ENCODE peak calls at places on chromosomes 4 and X, in nine cellular contexts. M, N, D, W, U, Z, A, K and I are unnamed samples.

GRCh38 chr4:82447886-82448285 is 17.5 kb downstream of the ENOPH1 start:
- DNase-seq in A (no peak), W (no peak), D (no peak), M (no peak), K (no peak), Z (no peak), U (no peak), N (no peak), I (no peak)

GRCh38 chr4:52560844-52561280 is 98.2 kb downstream of the USP46 start:
- DNase-seq in M (no peak), U (no peak), D (no peak), N (no peak), W (no peak), A (no peak), Z (no peak), K (no peak), I (peak; percentile 84)

GRCh38 chr4:108109997-108110416 is 58.7 kb downstream of the LEF1 start:
- DNase-seq in N (no peak), D (no peak), K (no peak), M (no peak), W (no peak), Z (no peak), A (no peak), U (no peak), I (no peak)

GRCh38 chrX:101595739-101596419 is 21.9 kb downstream of the ARMCX6 start:
- DNase-seq in K (no peak), M (no peak), A (peak; percentile 19), N (no peak), W (peak; percentile 60), D (no peak), Z (peak; percentile 72), U (no peak), I (peak; percentile 83)

GRCh38 chr4:124666496-124666895 is 46.0 kb downstream of the ANKRD50 start:
- DNase-seq in D (no peak), N (no peak), Z (no peak), U (no peak), W (no peak), A (no peak), K (no peak), M (no peak), I (no peak)

GRCh38 chr4:143251781-143252180 is 67.1 kb downstream of the USP38 start:
- DNase-seq in A (no peak), Z (no peak), D (no peak), M (no peak), W (no peak), U (no peak), N (no peak), K (no peak), I (peak; percentile 55)

GRCh38 chrX:101658661-101659477 is 781 bp downstream of the ARMCX2 start:
- DNase-seq in N (peak; percentile 88), W (peak; percentile 79), A (peak; percentile 33), U (peak; percentile 69), Z (peak; percentile 24), K (peak; percentile 73), M (peak; percentile 86), D (peak; percentile 83), I (peak; percentile 40)

GRCh38 chrX:14209034-14209433 is 179.3 kb upstream of the GEMIN8 start:
- DNase-seq in K (no peak), A (no peak), Z (peak; percentile 57), U (no peak), M (no peak), W (no peak), D (no peak), N (no peak), I (no peak)

GRCh38 chr4:52051615-52052474 is 741 bp downstream of the SPATA18 start:
- DNase-seq in K (peak; percentile 56), U (peak; percentile 82), M (peak; percentile 87), D (peak; percentile 85), A (peak; percentile 46), N (peak; percentile 80), Z (peak; percentile 74), W (peak; percentile 94), I (peak; percentile 89)

GRCh38 chr4:6617246-6617645 is 23.2 kb upstream of the MRFAP1 start:
- DNase-seq in D (peak; percentile 5), Z (no peak), W (no peak), U (no peak), A (no peak), N (peak; percentile 40), K (no peak), M (no peak), I (no peak)

GRCh38 chr4:76696109-76696508 is 201.8 kb downstream of the SOWAHB start:
- DNase-seq in M (peak; percentile 62), W (peak; percentile 98), K (no peak), Z (no peak), N (no peak), U (no peak), A (no peak), D (peak; percentile 59), I (peak; percentile 38)

GRCh38 chr4:8135666-8136065 is 22.9 kb downstream of the ABLIM2 start:
- DNase-seq in W (no peak), M (no peak), K (no peak), U (no peak), Z (no peak), N (no peak), D (no peak), A (no peak), I (no peak)

GRCh38 chr4:99811850-99812249 is 4.8 kb upstream of the DAPP1 start:
- DNase-seq in M (no peak), K (no peak), W (peak; percentile 59), A (peak; percentile 14), D (no peak), Z (peak; percentile 21), U (no peak), N (no peak), I (peak; percentile 3)

GRCh38 chrX:106791495-106791894 is 11.0 kb upstream of the TBC1D8B start:
- DNase-seq in A (no peak), M (no peak), U (no peak), Z (peak; percentile 16), K (no peak), D (no peak), N (no peak), W (no peak), I (peak; percentile 35)

DNA sequence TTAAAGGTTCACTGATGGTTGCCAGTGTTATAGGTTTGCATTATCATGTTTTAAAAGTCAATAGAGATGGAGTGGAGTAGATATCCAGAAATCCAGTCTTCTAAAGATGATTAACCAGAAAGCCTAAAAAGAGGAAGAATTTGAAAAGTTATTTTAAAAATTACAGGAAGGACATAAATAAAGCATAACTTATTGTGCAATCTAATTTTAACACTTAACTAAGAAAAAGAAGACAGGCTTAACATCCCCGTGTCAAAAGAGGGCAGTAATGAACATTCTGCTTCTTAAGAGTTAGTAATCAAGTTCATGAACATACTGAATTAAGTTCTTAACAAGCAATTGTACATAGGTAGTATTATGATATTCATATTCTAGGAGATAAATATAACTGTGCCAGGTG is 39.3 kb downstream of the ELF2 start:
- DNase-seq in N (no peak), M (no peak), W (no peak), D (no peak), K (no peak), A (no peak), Z (no peak), U (no peak), I (no peak)
- H3K27ac ChIP-seq in N (no peak overlapping the region), M (no peak overlapping the region), W (no peak overlapping the region), D (no peak overlapping the region), K (no peak overlapping the region), A (no peak overlapping the region), Z (no peak overlapping the region), U (no peak overlapping the region), I (no peak overlapping the region)

GRCh38 chr4:139278956-139279722 is 886 bp downstream of the MGARP start:
- DNase-seq in W (peak; percentile 49), A (no peak), K (no peak), Z (no peak), N (no peak), U (no peak), D (no peak), M (no peak), I (peak; percentile 27)
- H3K4me3 ChIP-seq in W (peak overlapping the region; percentile 65), A (no peak overlapping the region), K (peak overlapping the region; percentile 27), Z (peak overlapping the region; percentile 51), N (peak overlapping the region; percentile 56), U (peak overlapping the region; percentile 52), D (peak overlapping the region; percentile 56), M (peak overlapping the region; percentile 47), I (peak overlapping the region; percentile 55)

DNA sequence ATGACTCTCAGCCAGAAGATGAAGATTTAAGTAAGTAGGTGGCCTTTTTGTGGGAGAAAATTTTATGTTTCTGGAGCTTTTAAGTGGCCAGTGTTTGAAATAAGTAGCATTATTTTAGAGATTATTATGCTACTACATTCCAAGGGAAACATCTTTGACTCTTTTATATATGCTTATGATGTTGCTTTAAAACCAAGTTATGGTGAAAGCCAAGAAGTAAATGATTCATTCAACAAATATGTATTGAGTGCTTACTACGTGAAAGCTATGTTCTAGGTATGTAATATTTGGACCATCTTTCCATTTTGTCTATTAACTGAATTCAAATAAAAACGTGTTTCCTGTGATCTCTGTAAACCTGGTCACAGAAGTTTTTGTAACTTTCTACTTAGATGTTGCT is 58.3 kb downstream of the ZFX start:
- DNase-seq in N (no peak), U (no peak), D (no peak), A (no peak), W (no peak), M (no peak), Z (no peak), K (no peak), I (peak; percentile 10)
- H3K27ac ChIP-seq in N (no peak overlapping the region), U (no peak overlapping the region), D (no peak overlapping the region), A (no peak overlapping the region), W (no peak overlapping the region), M (no peak overlapping the region), Z (no peak overlapping the region), K (no peak overlapping the region), I (no peak overlapping the region)

GRCh38 chrX:21947671-21948070 is 7.2 kb downstream of the SMS start:
- DNase-seq in Z (no peak), N (no peak), M (no peak), K (no peak), D (no peak), U (no peak), A (no peak), W (no peak), I (no peak)

GRCh38 chrX:21943460-21944135 is 3.1 kb downstream of the SMS start:
- DNase-seq in W (no peak), M (no peak), U (no peak), Z (no peak), K (no peak), D (no peak), A (peak; percentile 88), N (no peak), I (peak; percentile 89)

GRCh38 chrX:21940356-21940829 is at the start of gene SMS:
- DNase-seq in Z (peak; percentile 82), A (peak; percentile 69), U (peak; percentile 77), W (peak; percentile 60), K (peak; percentile 66), D (peak; percentile 86), M (peak; percentile 85), N (peak; percentile 90), I (peak; percentile 77)

GRCh38 chrX:21946925-21947641 is 6.6 kb downstream of the SMS start:
- DNase-seq in M (no peak), D (no peak), U (no peak), N (no peak), W (peak; percentile 78), Z (no peak), A (peak; percentile 73), K (no peak), I (no peak)

DNA sequence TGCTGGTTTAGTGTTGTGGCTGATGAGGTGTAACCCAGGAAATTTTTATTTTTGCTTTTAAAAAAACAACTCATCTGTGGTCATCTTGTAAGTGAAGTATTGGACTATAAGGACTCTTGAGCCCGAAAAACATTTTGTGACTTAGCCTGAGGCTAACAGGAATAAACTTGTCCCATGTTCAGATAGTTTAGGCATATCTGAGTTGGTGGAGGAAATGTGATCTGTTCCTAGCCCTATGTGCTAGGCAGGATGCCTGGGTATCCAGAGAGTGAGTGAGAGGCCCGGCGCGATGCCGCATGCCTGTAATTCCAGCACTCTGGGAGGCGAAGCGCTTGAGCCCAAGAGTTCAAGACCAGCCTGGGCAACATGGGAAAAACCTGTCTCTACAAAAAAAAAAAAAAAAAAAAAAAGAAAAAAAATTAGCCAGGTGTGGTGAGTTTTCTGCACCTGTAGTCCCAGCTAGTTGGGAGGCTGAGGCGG is 3.7 kb downstream of the SMS start:
- DNase-seq in Z (no peak), D (no peak), W (peak; percentile 17), K (no peak), M (no peak), U (no peak), A (no peak), N (no peak), I (no peak)
- H3K4me3 ChIP-seq in Z (no peak overlapping the region), D (no peak overlapping the region), W (no peak overlapping the region), K (no peak overlapping the region), M (no peak overlapping the region), U (no peak overlapping the region), A (no peak overlapping the region), N (no peak overlapping the region), I (peak overlapping the region; percentile 75)